ENCODE peak calls at places on chromosome 21, in eight cellular contexts. U is fibroblast of lung; S is CD4-positive, alpha-beta T cell; L is left ventricle myocardium inferior; X is mammary epithelial cell; C is neural progenitor cell; R is A549; K is lower lobe of right lung. V is an unnamed sample.

GRCh38 chr21:42565206-42565810 is 51.7 kb downstream of the SLC37A1 start:
- DNase-seq in K (peak), U (no peak), L (no peak), X (no peak), S (no peak), C (no peak), R (no peak), V (no peak)

GRCh38 chr21:39187141-39187540 is 3.9 kb upstream of the PSMG1 start:
- DNase-seq in R (no peak), U (no peak), X (no peak), C (no peak), L (no peak), K (no peak), S (no peak), V (no peak)

GRCh38 chr21:21159253-21159899 is 161.2 kb downstream of the NCAM2 start:
- DNase-seq in K (no peak), L (no peak), C (no peak), R (no peak), S (no peak), X (no peak), U (peak), V (no peak)

GRCh38 chr21:15446193-15446592 is 283.6 kb upstream of the USP25 start:
- DNase-seq in K (no peak), U (no peak), C (no peak), S (no peak), L (no peak), R (no peak), X (no peak), V (no peak)

GRCh38 chr21:45963225-45963555 is 18.4 kb upstream of the COL6A1 start:
- DNase-seq in L (no peak), C (no peak), K (no peak), X (no peak), U (peak), S (no peak), R (no peak), V (no peak)

GRCh38 chr21:41660748-41661147 is 106.1 kb downstream of the RIPK4 start:
- DNase-seq in U (no peak), C (no peak), S (no peak), K (no peak), R (no peak), L (no peak), X (no peak), V (no peak)

GRCh38 chr21:30444204-30444603 is 4.1 kb downstream of the KRTAP15-1 start:
- DNase-seq in R (no peak), U (no peak), L (no peak), C (peak), K (no peak), X (no peak), S (no peak), V (no peak)

GRCh38 chr21:16742116-16742515 is 770.7 kb upstream of the CXADR start:
- DNase-seq in X (no peak), S (no peak), L (peak), K (no peak), U (no peak), R (no peak), C (no peak), V (no peak)

GRCh38 chr21:38434913-38435533 is 63.3 kb downstream of the ERG start:
- DNase-seq in K (no peak), X (peak), U (peak), C (no peak), R (no peak), S (no peak), L (no peak), V (no peak)

GRCh38 chr21:46294647-46295176 is 8.6 kb downstream of the YBEY start:
- DNase-seq in R (no peak), K (peak), C (no peak), S (no peak), L (peak), X (no peak), U (peak), V (no peak)

GRCh38 chr21:31730687-31731111 is 1.2 kb downstream of the SCAF4 start:
- DNase-seq in C (peak), U (no peak), S (no peak), X (peak), K (no peak), L (no peak), R (peak), V (no peak)

GRCh38 chr21:14875704-14876364 is 189.0 kb downstream of the NRIP1 start:
- DNase-seq in U (no peak), C (no peak), K (no peak), S (no peak), L (no peak), R (no peak), X (no peak), V (no peak)

GRCh38 chr21:34017127-34017961 is 56.0 kb upstream of the MRPS6 start:
- DNase-seq in S (no peak), K (no peak), X (no peak), U (no peak), L (no peak), C (no peak), R (no peak), V (no peak)

GRCh38 chr21:43634618-43635017 is 24.7 kb downstream of the HSF2BP start:
- DNase-seq in L (no peak), R (no peak), C (no peak), S (no peak), K (no peak), X (no peak), U (no peak), V (no peak)

GRCh38 chr21:46325073-46325912 is 1.3 kb downstream of the PCNT start:
- DNase-seq in C (peak), X (peak), S (no peak), K (peak), U (peak), L (peak), R (peak), V (peak)

GRCh38 chr21:42040411-42041180 is 30.4 kb upstream of the ZBTB21 start:
- DNase-seq in L (no peak), K (peak), U (peak), X (peak), S (no peak), C (no peak), R (peak), V (peak)

GRCh38 chr21:29193907-29194306 is 63.5 kb downstream of the MAP3K7CL start:
- DNase-seq in S (no peak), R (no peak), X (no peak), C (no peak), K (no peak), L (no peak), U (no peak), V (no peak)

GRCh38 chr21:29192999-29193563 is 62.6 kb downstream of the MAP3K7CL start:
- DNase-seq in X (no peak), C (no peak), U (no peak), R (no peak), L (peak), K (no peak), S (no peak), V (no peak)

GRCh38 chr21:29189358-29189757 is 58.9 kb downstream of the MAP3K7CL start:
- DNase-seq in U (no peak), R (no peak), X (no peak), S (no peak), C (no peak), L (no peak), K (no peak), V (no peak)

GRCh38 chr21:29187939-29188338 is 57.5 kb downstream of the MAP3K7CL start:
- DNase-seq in C (no peak), R (peak), K (no peak), S (no peak), X (peak), L (no peak), U (peak), V (peak)

GRCh38 chr21:29190920-29191319 is 60.5 kb downstream of the MAP3K7CL start:
- DNase-seq in U (peak), S (no peak), C (no peak), L (no peak), K (peak), X (peak), R (peak), V (peak)
- H3K27ac ChIP-seq in U (no peak), S (no peak), C (no peak), L (no peak), K (no peak), X (no peak), R (peak), V (no peak)

GRCh38 chr21:26448751-26449150 is 124.3 kb downstream of the CYYR1 start:
- DNase-seq in K (no peak), X (no peak), R (no peak), C (no peak), U (no peak), L (no peak), S (no peak), V (no peak)
- TF ChIP-seq CTCF in K (no peak), X (no peak), R (no peak), C (no peak), U (no peak), L (no peak), S (no peak), V (no peak)

GRCh38 chr21:35027558-35028450 is 21.3 kb downstream of the RUNX1 start:
- DNase-seq in L (no peak), X (no peak), R (no peak), K (no peak), S (no peak), C (no peak), U (no peak), V (no peak)
- H3K27ac ChIP-seq in L (no peak), X (no peak), R (peak), K (peak), S (peak), C (no peak), U (no peak), V (no peak)

DNA sequence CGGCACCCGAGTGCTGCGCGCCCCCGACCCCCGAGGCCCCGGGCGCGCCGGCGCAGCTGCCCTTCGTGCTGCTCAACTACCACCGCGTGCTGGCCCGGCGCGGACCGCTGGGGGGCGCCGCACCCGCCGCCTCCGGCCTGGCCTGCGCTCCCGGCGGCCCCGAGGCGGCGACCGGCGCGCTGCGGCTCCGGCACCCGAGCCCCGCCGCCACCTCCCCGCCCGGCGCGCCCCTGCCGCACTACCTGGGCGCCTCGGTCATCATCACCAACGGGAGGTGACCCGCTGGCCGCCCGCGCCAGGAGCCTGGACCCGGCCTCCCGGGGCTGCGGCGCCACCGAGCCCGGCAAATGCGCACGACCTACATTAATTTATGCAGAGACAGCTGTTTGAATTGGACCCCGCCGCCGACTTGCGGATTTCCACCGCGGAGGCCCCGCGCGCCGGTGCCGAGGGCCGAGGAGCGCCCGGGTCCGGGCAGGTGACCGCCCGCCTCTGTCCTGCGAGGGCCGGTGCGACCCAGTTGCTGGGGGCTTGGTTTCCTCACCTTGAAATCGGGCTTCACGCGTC is 49.0 kb downstream of the SIM2 start:
- DNase-seq in L (peak), C (peak), X (no peak), U (no peak), R (no peak), K (no peak), S (no peak), V (peak)
- TF ChIP-seq CTCF in L (peak), C (no peak), X (no peak), U (no peak), R (no peak), K (no peak), S (no peak), V (peak)

GRCh38 chr21:44926364-44927101 is 5.8 kb upstream of the ITGB2 start:
- DNase-seq in C (no peak), X (peak), R (no peak), U (no peak), K (peak), L (peak), S (no peak), V (peak)

GRCh38 chr21:44924611-44925010 is 3.9 kb upstream of the ITGB2 start:
- DNase-seq in S (no peak), R (no peak), U (no peak), C (no peak), X (no peak), L (peak), K (no peak), V (no peak)

GRCh38 chr21:44927259-44927586 is 6.5 kb upstream of the ITGB2 start:
- DNase-seq in L (no peak), S (no peak), X (no peak), K (no peak), R (no peak), U (no peak), C (no peak), V (no peak)

GRCh38 chr21:44923481-44924084 is 2.9 kb upstream of the ITGB2 start:
- DNase-seq in X (no peak), R (no peak), U (no peak), L (no peak), C (no peak), S (no peak), K (no peak), V (no peak)

GRCh38 chr21:44925027-44925755 is 4.5 kb upstream of the ITGB2 start:
- DNase-seq in X (peak), K (peak), L (no peak), S (no peak), U (peak), C (no peak), R (no peak), V (no peak)
- H3K27ac ChIP-seq in X (peak), K (no peak), L (no peak), S (peak), U (no peak), C (no peak), R (peak), V (no peak)

V was measured in psoas muscle.